ENCODE peak calls at places on chromosome 20, in seven cellular contexts. B, K, Y, W, N, M and S are unnamed samples.

GRCh38 chr20:2871555-2872303 is 1.6 kb upstream of the PTPRA start:
- DNase-seq in B (no peak), K (no peak), Y (no peak), W (no peak), N (no peak), M (no peak), S (no peak)

GRCh38 chr20:33697129-33697528 is 10.9 kb upstream of the E2F1 start:
- DNase-seq in B (no peak), K (no peak), Y (no peak), W (peak), N (peak), M (no peak), S (no peak)

GRCh38 chr20:40542065-40542464 is 147.0 kb downstream of the MAFB start:
- DNase-seq in B (no peak), K (no peak), Y (no peak), W (no peak), N (no peak), M (no peak), S (no peak)

GRCh38 chr20:35048739-35049138 is 43.9 kb downstream of the TRPC4AP start:
- DNase-seq in B (no peak), K (no peak), Y (no peak), W (no peak), N (no peak), M (no peak), S (no peak)

GRCh38 chr20:57589728-57590484 is 29.0 kb downstream of the PCK1 start:
- DNase-seq in B (peak), K (peak), Y (no peak), W (no peak), N (peak), M (no peak), S (no peak)

GRCh38 chr20:36852187-36852586 is 23.8 kb upstream of the TLDC2 start:
- DNase-seq in B (no peak), K (no peak), Y (no peak), W (no peak), N (no peak), M (no peak), S (no peak)

GRCh38 chr20:33862709-33863403 is 51.7 kb downstream of the CHMP4B start:
- DNase-seq in B (peak), K (peak), Y (peak), W (peak), N (peak), M (no peak), S (no peak)

GRCh38 chr20:46261456-46262253 is 46.6 kb downstream of the CDH22 start:
- DNase-seq in B (no peak), K (no peak), Y (no peak), W (no peak), N (no peak), M (no peak), S (no peak)

GRCh38 chr20:8330785-8331699 is 199.0 kb downstream of the PLCB1 start:
- DNase-seq in B (no peak), K (no peak), Y (no peak), W (peak), N (no peak), M (no peak), S (no peak)

GRCh38 chr20:1686151-1686748 is 28.7 kb upstream of the SIRPG start:
- DNase-seq in B (no peak), K (no peak), Y (no peak), W (no peak), N (no peak), M (no peak), S (no peak)

GRCh38 chr20:37230200-37230599 is 31.4 kb downstream of the GHRH start:
- DNase-seq in B (no peak), K (no peak), Y (no peak), W (no peak), N (no peak), M (no peak), S (no peak)

GRCh38 chr20:4507288-4507719 is 214.4 kb upstream of the PRND start:
- DNase-seq in B (no peak), K (no peak), Y (no peak), W (peak), N (no peak), M (peak), S (no peak)

GRCh38 chr20:62914970-62915457 is 11.3 kb downstream of the DIDO1 start:
- DNase-seq in B (no peak), K (no peak), Y (peak), W (peak), N (no peak), M (peak), S (no peak)

GRCh38 chr20:33945391-33946079 is 48.2 kb upstream of the RALY start:
- DNase-seq in B (no peak), K (no peak), Y (no peak), W (peak), N (no peak), M (peak), S (no peak)

GRCh38 chr20:2692036-2692885 is at the start of gene EBF4:
- DNase-seq in B (peak), K (peak), Y (peak), W (peak), N (peak), M (peak), S (peak)

GRCh38 chr20:19761853-19762252 is 3.8 kb downstream of the RIN2 start:
- DNase-seq in B (no peak), K (no peak), Y (peak), W (peak), N (no peak), M (no peak), S (no peak)

GRCh38 chr20:18916886-18917785 is 103.6 kb downstream of the SCP2D1 start:
- DNase-seq in B (no peak), K (no peak), Y (no peak), W (no peak), N (no peak), M (no peak), S (no peak)

GRCh38 chr20:50305636-50306477 is 115.2 kb downstream of the CEBPB start:
- DNase-seq in B (peak), K (peak), Y (peak), W (peak), N (peak), M (no peak), S (no peak)

GRCh38 chr20:4820833-4821518 is 99.3 kb downstream of the PRND start:
- DNase-seq in B (no peak), K (no peak), Y (no peak), W (peak), N (peak), M (peak), S (no peak)

GRCh38 chr20:2470051-2470431 is 548 bp downstream of the SNRPB start:
- DNase-seq in B (no peak), K (peak), Y (peak), W (peak), N (no peak), M (peak), S (peak)

GRCh38 chr20:62359491-62360121 is 7.5 kb downstream of the LAMA5 start:
- DNase-seq in B (no peak), K (peak), Y (no peak), W (peak), N (peak), M (no peak), S (no peak)

GRCh38 chr20:59743767-59744485 is 139.6 kb downstream of the PHACTR3 start:
- DNase-seq in B (no peak), K (no peak), Y (no peak), W (no peak), N (no peak), M (no peak), S (no peak)

GRCh38 chr20:47927385-47927851 is 142.1 kb upstream of the SULF2 start:
- DNase-seq in B (no peak), K (no peak), Y (no peak), W (no peak), N (no peak), M (peak), S (no peak)

GRCh38 chr20:44113642-44113945 is 73.4 kb downstream of the JPH2 start:
- DNase-seq in B (no peak), K (no peak), Y (no peak), W (no peak), N (no peak), M (no peak), S (no peak)

GRCh38 chr20:23167436-23167835 is 81.3 kb upstream of the CD93 start:
- DNase-seq in B (no peak), K (no peak), Y (no peak), W (no peak), N (no peak), M (no peak), S (no peak)

GRCh38 chr20:5513975-5514516 is 197.3 kb upstream of the PROKR2 start:
- DNase-seq in B (no peak), K (peak), Y (no peak), W (no peak), N (no peak), M (peak), S (no peak)

GRCh38 chr20:33668087-33668790 is 1.5 kb downstream of the ACTL10 start:
- DNase-seq in B (peak), K (peak), Y (no peak), W (no peak), N (peak), M (no peak), S (no peak)

GRCh38 chr20:36173451-36173933 is 19.0 kb downstream of the EPB41L1 start:
- DNase-seq in B (no peak), K (peak), Y (no peak), W (peak), N (no peak), M (no peak), S (no peak)

GRCh38 chr20:6744171-6744570 is 23.3 kb upstream of the BMP2 start:
- DNase-seq in B (no peak), K (no peak), Y (no peak), W (no peak), N (no peak), M (no peak), S (no peak)

GRCh38 chr20:32018269-32019155 is 8.3 kb downstream of the CCM2L start:
- DNase-seq in B (peak), K (peak), Y (peak), W (no peak), N (no peak), M (peak), S (peak)

GRCh38 chr20:6590891-6591679 is 176.4 kb upstream of the BMP2 start:
- DNase-seq in B (no peak), K (no peak), Y (no peak), W (peak), N (no peak), M (peak), S (no peak)

GRCh38 chr20:34907616-34908469 is 31.4 kb downstream of the ACSS2 start:
- DNase-seq in B (no peak), K (peak), Y (peak), W (peak), N (no peak), M (peak), S (no peak)

GRCh38 chr20:17568972-17569471 is 853 bp upstream of the DSTN start:
- DNase-seq in B (peak), K (peak), Y (peak), W (peak), N (peak), M (peak), S (peak)

GRCh38 chr20:38393259-38393658 is 41.9 kb downstream of the SNHG17 start:
- DNase-seq in B (no peak), K (no peak), Y (no peak), W (no peak), N (no peak), M (no peak), S (no peak)
- H3K4me3 ChIP-seq in B (no peak), K (no peak), Y (no peak), W (no peak), N (no peak), M (no peak), S (no peak)

DNA sequence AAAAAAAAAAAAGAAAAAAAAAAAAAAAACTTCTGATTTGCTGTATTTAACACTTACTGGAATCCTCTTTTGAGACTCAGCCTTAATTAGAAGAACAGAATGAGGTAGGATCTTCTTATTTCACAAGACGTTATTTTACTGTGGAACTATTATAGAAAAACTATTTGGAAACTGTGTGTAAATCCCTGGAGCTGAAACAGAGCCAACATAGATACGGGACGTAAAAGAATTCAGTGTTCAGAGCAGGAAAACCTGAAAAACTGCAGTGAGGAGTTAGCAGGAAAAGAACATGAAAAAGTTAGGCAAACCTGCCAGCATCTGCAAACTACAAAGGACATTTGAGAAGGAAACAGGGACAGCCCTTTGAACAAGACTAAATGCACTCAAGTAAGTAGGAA is 3.4 kb upstream of the ZNF217 start:
- DNase-seq in B (no peak), K (peak), Y (no peak), W (peak), N (no peak), M (no peak), S (no peak)
- H3K4me3 ChIP-seq in B (no peak), K (peak), Y (no peak), W (no peak), N (no peak), M (no peak), S (no peak)

GRCh38 chr20:21681932-21682318 is 23.5 kb upstream of the PAX1 start:
- DNase-seq in B (peak), K (no peak), Y (no peak), W (no peak), N (no peak), M (no peak), S (no peak)
- H3K4me3 ChIP-seq in B (no peak), K (no peak), Y (no peak), W (no peak), N (no peak), M (no peak), S (no peak)

DNA sequence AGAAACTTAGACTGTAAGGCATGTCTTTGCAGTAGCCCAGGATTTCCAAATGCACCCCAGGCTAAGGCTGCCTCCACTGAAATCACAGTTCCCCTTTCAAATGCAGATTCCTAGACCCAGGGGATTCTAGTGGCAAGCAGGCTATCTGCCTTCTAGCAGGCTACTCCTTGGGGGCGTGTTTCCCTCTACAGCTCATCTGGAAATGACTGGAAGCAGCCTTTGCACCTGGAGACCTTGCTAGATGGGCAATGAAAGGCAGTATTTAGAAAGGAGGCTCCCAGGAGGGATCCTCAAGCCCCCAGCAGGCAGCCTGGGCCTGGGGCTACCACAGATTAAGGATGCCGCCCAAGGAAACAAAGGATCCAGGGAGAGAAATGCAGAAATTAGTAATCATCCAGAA is 26.0 kb upstream of the SYNDIG1 start:
- DNase-seq in B (no peak), K (no peak), Y (no peak), W (no peak), N (no peak), M (no peak), S (no peak)
- H3K4me3 ChIP-seq in B (no peak), K (no peak), Y (no peak), W (no peak), N (no peak), M (no peak), S (no peak)